ENCODE peak calls at places on chromosomes 1 and 21, in seven cellular contexts. One of them, this sample, is unnamed.

GRCh38 chr1:184854456-184855180 is 100.0 kb upstream of the EDEM3 start:
- DNase-seq in HepG2: no peak
- DNase-seq in H1: no peak
- DNase-seq in astrocyte: peak; percentile 58
- DNase-seq in GM23248: peak; percentile 70
- DNase-seq in GM23338: no peak
- DNase-seq in fibroblast of lung: peak; percentile 62
- DNase-seq in this sample: no peak

GRCh38 chr1:212432706-212433576 is at the start of gene NENF:
- DNase-seq in astrocyte: peak; percentile 54
- DNase-seq in GM23248: peak; percentile 97
- DNase-seq in fibroblast of lung: peak; percentile 74
- DNase-seq in GM23338: peak; percentile 87
- DNase-seq in H1: no peak
- DNase-seq in HepG2: peak; percentile 58
- DNase-seq in this sample: peak; percentile 55

GRCh38 chr1:153795934-153796785 is 21.0 kb downstream of the SLC27A3 start:
- DNase-seq in astrocyte: no peak
- DNase-seq in GM23338: no peak
- DNase-seq in GM23248: no peak
- DNase-seq in fibroblast of lung: no peak
- DNase-seq in H1: no peak
- DNase-seq in HepG2: no peak
- DNase-seq in this sample: no peak

GRCh38 chr1:207919523-207920210 is 8.7 kb upstream of the CD34 start:
- DNase-seq in astrocyte: no peak
- DNase-seq in GM23248: peak; percentile 56
- DNase-seq in fibroblast of lung: no peak
- DNase-seq in H1: no peak
- DNase-seq in HepG2: no peak
- DNase-seq in GM23338: no peak
- DNase-seq in this sample: no peak

GRCh38 chr1:11721301-11721700 is 14.6 kb upstream of the AGTRAP start:
- DNase-seq in H1: no peak
- DNase-seq in astrocyte: no peak
- DNase-seq in GM23338: no peak
- DNase-seq in HepG2: no peak
- DNase-seq in GM23248: no peak
- DNase-seq in fibroblast of lung: no peak
- DNase-seq in this sample: no peak

GRCh38 chr1:201190624-201191051 is at the start of gene IGFN1:
- DNase-seq in GM23248: no peak
- DNase-seq in GM23338: peak; percentile 47
- DNase-seq in HepG2: no peak
- DNase-seq in astrocyte: no peak
- DNase-seq in H1: no peak
- DNase-seq in fibroblast of lung: no peak
- DNase-seq in this sample: peak; percentile 65

GRCh38 chr1:246689409-246689997 is 34.7 kb upstream of the SCCPDH start:
- DNase-seq in H1: peak; percentile 25
- DNase-seq in fibroblast of lung: peak; percentile 65
- DNase-seq in GM23338: peak; percentile 92
- DNase-seq in astrocyte: peak; percentile 50
- DNase-seq in HepG2: peak; percentile 77
- DNase-seq in GM23248: peak; percentile 86
- DNase-seq in this sample: peak; percentile 61

GRCh38 chr1:151739590-151740355 is 18.5 kb downstream of the RIIAD1 start:
- DNase-seq in astrocyte: no peak
- DNase-seq in GM23248: no peak
- DNase-seq in GM23338: peak; percentile 34
- DNase-seq in fibroblast of lung: no peak
- DNase-seq in HepG2: no peak
- DNase-seq in H1: no peak
- DNase-seq in this sample: peak; percentile 78

GRCh38 chr21:35488941-35489340 is 439.8 kb upstream of the RUNX1 start:
- DNase-seq in GM23338: no peak
- DNase-seq in fibroblast of lung: peak; percentile 85
- DNase-seq in astrocyte: peak; percentile 84
- DNase-seq in GM23248: no peak
- DNase-seq in H1: no peak
- DNase-seq in HepG2: no peak
- DNase-seq in this sample: no peak

GRCh38 chr1:27314737-27315136 is 7.2 kb upstream of the TMEM222 start:
- DNase-seq in H1: no peak
- DNase-seq in HepG2: no peak
- DNase-seq in astrocyte: no peak
- DNase-seq in fibroblast of lung: no peak
- DNase-seq in GM23248: no peak
- DNase-seq in GM23338: no peak
- DNase-seq in this sample: no peak

GRCh38 chr1:27318596-27318995 is 3.4 kb upstream of the TMEM222 start:
- DNase-seq in astrocyte: no peak
- DNase-seq in HepG2: no peak
- DNase-seq in GM23248: peak; percentile 46
- DNase-seq in GM23338: no peak
- DNase-seq in H1: no peak
- DNase-seq in fibroblast of lung: peak; percentile 22
- DNase-seq in this sample: no peak

GRCh38 chr1:27318137-27318536 is 3.8 kb upstream of the TMEM222 start:
- DNase-seq in H1: no peak
- DNase-seq in HepG2: no peak
- DNase-seq in astrocyte: no peak
- DNase-seq in GM23248: peak; percentile 17
- DNase-seq in fibroblast of lung: no peak
- DNase-seq in GM23338: no peak
- DNase-seq in this sample: no peak

GRCh38 chr1:27314169-27314568 is 7.8 kb upstream of the TMEM222 start:
- DNase-seq in GM23248: peak; percentile 36
- DNase-seq in HepG2: no peak
- DNase-seq in astrocyte: no peak
- DNase-seq in H1: no peak
- DNase-seq in fibroblast of lung: no peak
- DNase-seq in GM23338: no peak
- DNase-seq in this sample: no peak

GRCh38 chr1:27316860-27317259 is 5.1 kb upstream of the TMEM222 start:
- DNase-seq in GM23338: no peak
- DNase-seq in astrocyte: no peak
- DNase-seq in fibroblast of lung: no peak
- DNase-seq in HepG2: no peak
- DNase-seq in H1: no peak
- DNase-seq in GM23248: no peak
- DNase-seq in this sample: no peak
- H3K27ac ChIP-seq in GM23338: no peak overlapping the region
- H3K27ac ChIP-seq in astrocyte: no peak overlapping the region
- H3K27ac ChIP-seq in fibroblast of lung: no peak overlapping the region
- H3K27ac ChIP-seq in HepG2: no peak overlapping the region
- H3K27ac ChIP-seq in H1: no peak overlapping the region
- H3K27ac ChIP-seq in GM23248: no peak overlapping the region
- H3K27ac ChIP-seq in this sample: no peak overlapping the region

GRCh38 chr1:200041337-200042118 is 14.0 kb downstream of the NR5A2 start:
- DNase-seq in GM23248: no peak
- DNase-seq in fibroblast of lung: no peak
- DNase-seq in HepG2: no peak
- DNase-seq in GM23338: peak; percentile 74
- DNase-seq in H1: no peak
- DNase-seq in astrocyte: no peak
- DNase-seq in this sample: no peak

GRCh38 chr1:200038645-200038986 is 11.1 kb downstream of the NR5A2 start:
- DNase-seq in astrocyte: no peak
- DNase-seq in GM23248: no peak
- DNase-seq in H1: peak; percentile 80
- DNase-seq in fibroblast of lung: no peak
- DNase-seq in HepG2: no peak
- DNase-seq in GM23338: peak; percentile 96
- DNase-seq in this sample: no peak

GRCh38 chr1:200038987-200039848 is 11.7 kb downstream of the NR5A2 start:
- DNase-seq in astrocyte: no peak
- DNase-seq in fibroblast of lung: peak; percentile 15
- DNase-seq in H1: no peak
- DNase-seq in GM23338: peak; percentile 85
- DNase-seq in GM23248: peak; percentile 64
- DNase-seq in HepG2: no peak
- DNase-seq in this sample: peak; percentile 38

GRCh38 chr1:200040516-200041138 is 13.1 kb downstream of the NR5A2 start:
- DNase-seq in GM23338: peak; percentile 82
- DNase-seq in fibroblast of lung: no peak
- DNase-seq in H1: no peak
- DNase-seq in GM23248: no peak
- DNase-seq in HepG2: peak; percentile 77
- DNase-seq in astrocyte: no peak
- DNase-seq in this sample: no peak

DNA sequence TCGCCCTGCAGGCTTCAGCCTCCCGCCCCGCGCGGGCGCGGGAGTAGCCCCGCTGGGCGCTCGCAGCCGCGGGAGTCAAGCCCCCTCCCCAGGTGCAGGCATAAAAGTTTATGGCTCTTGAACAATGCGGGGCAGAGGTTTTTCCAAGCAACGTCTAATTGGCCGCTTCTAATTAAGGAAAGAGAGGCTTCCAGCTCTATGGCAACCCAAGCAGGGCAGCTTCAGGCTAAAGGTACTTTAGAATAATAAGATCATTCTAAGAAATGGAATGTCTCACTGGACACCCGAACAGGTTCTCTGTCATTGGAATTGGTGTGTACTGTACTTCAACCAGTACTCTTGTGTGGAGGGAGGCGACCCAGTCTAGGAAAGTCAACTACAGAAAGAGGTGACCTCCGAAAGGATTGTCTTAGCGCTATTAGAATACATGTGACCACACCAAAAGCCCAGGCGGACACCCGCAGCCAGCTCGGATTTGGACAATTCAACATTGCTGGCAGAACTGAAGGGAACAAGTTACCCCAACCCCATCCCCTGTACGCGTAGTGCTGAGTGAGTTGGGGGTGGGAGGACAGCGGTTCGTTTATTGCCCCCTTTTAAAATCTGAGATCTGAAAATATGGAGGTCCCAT is 12.5 kb downstream of the NR5A2 start:
- DNase-seq in fibroblast of lung: no peak
- DNase-seq in astrocyte: no peak
- DNase-seq in H1: no peak
- DNase-seq in GM23248: no peak
- DNase-seq in HepG2: no peak
- DNase-seq in GM23338: peak; percentile 17
- DNase-seq in this sample: no peak
- TF ChIP-seq EZH2 in fibroblast of lung: peak; percentile 84
- TF ChIP-seq EZH2 in astrocyte: peak; percentile 33
- TF ChIP-seq EZH2 in H1: no peak
- TF ChIP-seq EZH2 in GM23248: peak; percentile 99
- TF ChIP-seq EZH2 in HepG2: no peak
- TF ChIP-seq EZH2 in GM23338: no peak
- TF ChIP-seq EZH2 in this sample: no peak

GRCh38 chr1:64952055-64952699 is 14.2 kb downstream of the JAK1 start:
- DNase-seq in HepG2: no peak
- DNase-seq in H1: no peak
- DNase-seq in GM23248: no peak
- DNase-seq in astrocyte: no peak
- DNase-seq in fibroblast of lung: no peak
- DNase-seq in GM23338: no peak
- DNase-seq in this sample: no peak

GRCh38 chr1:64948905-64949833 is 17.2 kb downstream of the JAK1 start:
- DNase-seq in GM23338: peak; percentile 72
- DNase-seq in astrocyte: no peak
- DNase-seq in H1: no peak
- DNase-seq in fibroblast of lung: no peak
- DNase-seq in GM23248: peak; percentile 47
- DNase-seq in HepG2: no peak
- DNase-seq in this sample: peak; percentile 38

GRCh38 chr1:64953241-64953640 is 13.1 kb downstream of the JAK1 start:
- DNase-seq in fibroblast of lung: no peak
- DNase-seq in astrocyte: no peak
- DNase-seq in HepG2: peak; percentile 33
- DNase-seq in H1: no peak
- DNase-seq in GM23248: no peak
- DNase-seq in GM23338: no peak
- DNase-seq in this sample: no peak

GRCh38 chr1:64948216-64948615 is 18.1 kb downstream of the JAK1 start:
- DNase-seq in HepG2: no peak
- DNase-seq in H1: no peak
- DNase-seq in GM23248: no peak
- DNase-seq in astrocyte: no peak
- DNase-seq in fibroblast of lung: no peak
- DNase-seq in GM23338: no peak
- DNase-seq in this sample: no peak

GRCh38 chr1:64950284-64950809 is 16.0 kb downstream of the JAK1 start:
- DNase-seq in astrocyte: no peak
- DNase-seq in GM23338: no peak
- DNase-seq in HepG2: no peak
- DNase-seq in GM23248: no peak
- DNase-seq in H1: no peak
- DNase-seq in fibroblast of lung: no peak
- DNase-seq in this sample: no peak
- H3K4me3 ChIP-seq in astrocyte: no peak overlapping the region
- H3K4me3 ChIP-seq in GM23338: no peak overlapping the region
- H3K4me3 ChIP-seq in HepG2: no peak overlapping the region
- H3K4me3 ChIP-seq in GM23248: no peak overlapping the region
- H3K4me3 ChIP-seq in H1: no peak overlapping the region
- H3K4me3 ChIP-seq in fibroblast of lung: no peak overlapping the region
- H3K4me3 ChIP-seq in this sample: no peak overlapping the region

GRCh38 chr1:111541721-111542120 is 38.3 kb upstream of the ADORA3 start:
- DNase-seq in GM23248: peak; percentile 39
- DNase-seq in H1: no peak
- DNase-seq in astrocyte: peak; percentile 63
- DNase-seq in fibroblast of lung: peak; percentile 76
- DNase-seq in HepG2: peak; percentile 48
- DNase-seq in GM23338: peak; percentile 65
- DNase-seq in this sample: peak; percentile 9
- H3K27ac ChIP-seq in GM23248: no peak overlapping the region
- H3K27ac ChIP-seq in H1: no peak overlapping the region
- H3K27ac ChIP-seq in astrocyte: peak overlapping the region; percentile 6
- H3K27ac ChIP-seq in fibroblast of lung: no peak overlapping the region
- H3K27ac ChIP-seq in HepG2: no peak overlapping the region
- H3K27ac ChIP-seq in GM23338: no peak overlapping the region
- H3K27ac ChIP-seq in this sample: peak overlapping the region; percentile 19

GRCh38 chr1:225651872-225652725 is 824 bp downstream of the ENAH start:
- DNase-seq in GM23248: peak; percentile 55
- DNase-seq in GM23338: peak; percentile 65
- DNase-seq in astrocyte: peak; percentile 30
- DNase-seq in H1: no peak
- DNase-seq in fibroblast of lung: peak; percentile 55
- DNase-seq in HepG2: peak; percentile 49
- DNase-seq in this sample: peak; percentile 20
- TF ChIP-seq EZH2 in GM23248: no peak
- TF ChIP-seq EZH2 in GM23338: no peak
- TF ChIP-seq EZH2 in astrocyte: no peak
- TF ChIP-seq EZH2 in H1: no peak
- TF ChIP-seq EZH2 in fibroblast of lung: no peak
- TF ChIP-seq EZH2 in HepG2: no peak
- TF ChIP-seq EZH2 in this sample: no peak

GRCh38 chr1:147771216-147772125 is 11.1 kb upstream of the GJA5 start:
- DNase-seq in HepG2: no peak
- DNase-seq in GM23338: no peak
- DNase-seq in GM23248: peak; percentile 77
- DNase-seq in astrocyte: no peak
- DNase-seq in fibroblast of lung: no peak
- DNase-seq in H1: no peak
- DNase-seq in this sample: peak; percentile 70
- H3K4me3 ChIP-seq in HepG2: no peak overlapping the region
- H3K4me3 ChIP-seq in GM23338: no peak overlapping the region
- H3K4me3 ChIP-seq in GM23248: no peak overlapping the region
- H3K4me3 ChIP-seq in astrocyte: no peak overlapping the region
- H3K4me3 ChIP-seq in fibroblast of lung: no peak overlapping the region
- H3K4me3 ChIP-seq in H1: no peak overlapping the region
- H3K4me3 ChIP-seq in this sample: no peak overlapping the region